ENCODE peak calls at places on chromosomes 4 and X, in ten cellular contexts. I is Peyer's patch, G is lower leg skin, Z is breast epithelium, Q is sigmoid colon, J is HCT116, U is IMR-90, A is heart left ventricle, Y is A549, X is upper lobe of left lung. R is an unnamed sample.

GRCh38 chr4:121270384-121270783 is 106.3 kb upstream of the TNIP3 start:
- DNase-seq in G (no peak), U (no peak), A (no peak), I (no peak), Z (no peak), X (no peak), Y (no peak), J (no peak), Q (no peak), R (no peak)

GRCh38 chr4:55033296-55033695 is 92.1 kb downstream of the KDR start:
- DNase-seq in Z (no peak), A (no peak), Q (no peak), G (no peak), J (no peak), X (no peak), Y (no peak), I (no peak), U (no peak), R (no peak)

GRCh38 chr4:95141376-95141775 is 383.6 kb downstream of the BMPR1B start:
- DNase-seq in U (no peak), I (no peak), X (no peak), Z (no peak), Q (no peak), Y (no peak), A (no peak), J (no peak), G (no peak), R (no peak)

GRCh38 chr4:10157478-10158354 is 41.1 kb upstream of the WDR1 start:
- DNase-seq in J (peak), I (peak), Z (peak), U (peak), X (peak), G (peak), A (peak), Y (peak), Q (peak), R (peak)

GRCh38 chrX:44904542-44905115 is 31.6 kb downstream of the KDM6A start:
- DNase-seq in X (no peak), Y (no peak), Q (no peak), J (no peak), U (no peak), G (no peak), I (no peak), Z (no peak), A (no peak), R (no peak)

GRCh38 chr4:136967069-136967468 is 565.2 kb downstream of the PCDH18 start:
- DNase-seq in U (no peak), G (no peak), J (no peak), Y (no peak), Z (no peak), I (no peak), A (no peak), Q (no peak), X (no peak), R (no peak)

GRCh38 chr4:125789018-125789417 is 474.3 kb downstream of the FAT4 start:
- DNase-seq in Z (no peak), J (no peak), X (no peak), I (no peak), Q (no peak), Y (no peak), U (peak), G (no peak), A (no peak), R (no peak)

GRCh38 chr4:107453231-107453630 is 266.8 kb downstream of the PAPSS1 start:
- DNase-seq in U (no peak), I (no peak), A (no peak), X (no peak), J (no peak), Y (no peak), Q (no peak), G (no peak), Z (no peak), R (no peak)

GRCh38 chr4:145440292-145441007 is 41.2 kb upstream of the SMAD1 start:
- DNase-seq in Y (no peak), Z (no peak), Q (no peak), I (no peak), G (no peak), J (no peak), A (no peak), X (no peak), U (no peak), R (no peak)

GRCh38 chr4:24914460-24914859 is 1.6 kb upstream of the CCDC149 start:
- DNase-seq in Z (no peak), Q (no peak), I (no peak), G (peak), J (no peak), U (no peak), Y (no peak), X (no peak), A (no peak), R (no peak)

GRCh38 chrX:32010157-32010656 is 938.4 kb upstream of the FTHL17 start:
- DNase-seq in Q (no peak), I (no peak), G (no peak), A (no peak), U (no peak), J (no peak), Z (no peak), Y (no peak), X (no peak), R (no peak)

GRCh38 chr4:143025111-143025704 is 159.5 kb upstream of the USP38 start:
- DNase-seq in U (peak), Z (no peak), X (peak), Q (no peak), Y (no peak), I (no peak), J (peak), A (no peak), G (no peak), R (no peak)

GRCh38 chr4:101198741-101199339 is 148.5 kb downstream of the PPP3CA start:
- DNase-seq in Q (no peak), I (no peak), A (no peak), X (no peak), U (no peak), J (no peak), Y (no peak), G (no peak), Z (no peak), R (no peak)

GRCh38 chrX:103734125-103734760 is 23.5 kb downstream of the TMEM31 start:
- DNase-seq in U (peak), G (no peak), Z (no peak), J (no peak), X (no peak), Q (no peak), A (no peak), Y (no peak), I (no peak), R (no peak)

GRCh38 chrX:75522565-75523411 is at the start of gene ZDHHC15:
- DNase-seq in Y (no peak), Z (no peak), U (no peak), A (peak), I (no peak), Q (peak), J (no peak), X (peak), G (peak), R (peak)

GRCh38 chr4:145619639-145619996 is 433 bp downstream of the MMAA start:
- DNase-seq in Q (peak), X (peak), J (peak), Y (peak), U (peak), Z (peak), G (peak), I (peak), A (peak), R (no peak)

GRCh38 chr4:74364649-74365491 is at the start of gene EREG:
- DNase-seq in Z (no peak), A (peak), U (peak), Q (peak), G (peak), Y (peak), J (peak), I (no peak), X (peak), R (no peak)

GRCh38 chrX:39242187-39242586 is 440.9 kb downstream of the MID1IP1 start:
- DNase-seq in Q (no peak), Y (peak), U (no peak), G (no peak), I (no peak), Z (no peak), J (peak), A (peak), X (peak), R (no peak)

GRCh38 chrX:31038585-31039326 is 33.1 kb downstream of the FTHL17 start:
- DNase-seq in X (no peak), Z (no peak), Q (no peak), J (no peak), G (no peak), Y (peak), U (peak), I (peak), A (peak), R (peak)

GRCh38 chrX:44305921-44306320 is 37.6 kb downstream of the EFHC2 start:
- DNase-seq in Y (no peak), A (no peak), G (no peak), Z (no peak), J (no peak), I (no peak), U (no peak), X (no peak), Q (no peak), R (no peak)

GRCh38 chr4:78439328-78439727 is 112.2 kb upstream of the ANXA3 start:
- DNase-seq in A (no peak), J (no peak), X (no peak), G (no peak), Y (no peak), I (no peak), Q (no peak), U (no peak), Z (no peak), R (no peak)

GRCh38 chr4:4326136-4326535 is 36.1 kb downstream of the ZBTB49 start:
- DNase-seq in I (peak), A (no peak), G (peak), X (peak), Y (no peak), J (no peak), U (no peak), Q (peak), Z (no peak), R (no peak)

GRCh38 chr4:3276961-3277360 is 15.9 kb upstream of the RGS12 start:
- DNase-seq in Q (no peak), I (no peak), X (peak), U (peak), Z (peak), A (no peak), Y (no peak), J (no peak), G (peak), R (no peak)

GRCh38 chr4:26936284-26937065 is 75.8 kb downstream of the STIM2 start:
- DNase-seq in A (no peak), Y (no peak), Z (no peak), U (peak), J (no peak), X (no peak), G (no peak), I (no peak), Q (no peak), R (no peak)

GRCh38 chrX:7117587-7117986 is 29.9 kb upstream of the STS start:
- DNase-seq in G (no peak), Q (no peak), A (no peak), Z (no peak), I (no peak), X (no peak), J (no peak), U (no peak), Y (no peak), R (no peak)

GRCh38 chr4:41050840-41051775 is 163.2 kb downstream of the APBB2 start:
- DNase-seq in J (no peak), Y (no peak), Z (no peak), U (no peak), G (no peak), X (no peak), A (peak), I (no peak), Q (no peak), R (no peak)

GRCh38 chr4:8641256-8641655 is 48.7 kb downstream of the CPZ start:
- DNase-seq in X (no peak), Y (no peak), G (peak), J (no peak), Z (no peak), A (no peak), I (no peak), Q (peak), U (no peak), R (no peak)

GRCh38 chrX:78619829-78620228 is 39.3 kb downstream of the RTL3 start:
- DNase-seq in U (no peak), Q (no peak), X (peak), Y (no peak), G (no peak), Z (no peak), I (no peak), J (no peak), A (peak), R (peak)

GRCh38 chr4:140252144-140252741 is 98.3 kb upstream of the MAML3 start:
- DNase-seq in G (no peak), A (no peak), J (no peak), Z (peak), U (no peak), X (peak), Y (peak), Q (peak), I (no peak), R (no peak)

GRCh38 chr4:41160010-41160789 is 54.1 kb downstream of the APBB2 start:
- DNase-seq in G (no peak), Y (peak), J (peak), Q (no peak), U (peak), A (no peak), I (no peak), X (no peak), Z (no peak), R (no peak)

GRCh38 chr4:102037566-102037965 is 247.0 kb downstream of the BANK1 start:
- DNase-seq in Q (no peak), X (no peak), G (no peak), J (no peak), A (no peak), I (no peak), Y (no peak), Z (no peak), U (no peak), R (no peak)

GRCh38 chrX:35858916-35859315 is 60.6 kb upstream of the CFAP47 start:
- DNase-seq in X (no peak), G (no peak), U (no peak), A (no peak), Y (no peak), J (no peak), I (no peak), Q (no peak), Z (no peak), R (no peak)

GRCh38 chr4:168475745-168476144 is 4.5 kb downstream of the DDX60L start:
- DNase-seq in A (no peak), U (no peak), I (no peak), Z (no peak), X (no peak), Y (no peak), G (no peak), Q (no peak), J (no peak), R (no peak)

GRCh38 chr4:10182446-10183424 is 66.1 kb upstream of the WDR1 start:
- DNase-seq in A (no peak), J (no peak), Y (no peak), I (no peak), G (no peak), X (no peak), Z (no peak), U (no peak), Q (no peak), R (no peak)

GRCh38 chr4:22237846-22238513 is 277.9 kb downstream of the ADGRA3 start:
- DNase-seq in Y (no peak), Q (no peak), G (no peak), A (no peak), Z (no peak), J (no peak), U (no peak), I (no peak), X (no peak), R (no peak)

GRCh38 chrX:10052906-10053625 is 85.9 kb downstream of the CLDN34 start:
- DNase-seq in Z (no peak), Y (no peak), I (no peak), G (peak), X (no peak), J (no peak), Q (no peak), A (peak), U (no peak), R (no peak)

GRCh38 chr4:94889961-94890360 is 132.2 kb downstream of the BMPR1B start:
- DNase-seq in Y (no peak), Q (no peak), I (no peak), U (peak), Z (peak), A (no peak), J (no peak), G (no peak), X (no peak), R (no peak)

GRCh38 chrX:155535866-155536265 is 76.9 kb downstream of the TMLHE start:
- DNase-seq in A (no peak), Y (no peak), I (no peak), X (no peak), U (peak), Q (no peak), Z (no peak), G (no peak), J (no peak), R (no peak)

GRCh38 chr4:80065601-80066000 is 7.4 kb downstream of the ANTXR2 start:
- DNase-seq in G (no peak), J (no peak), U (no peak), Q (no peak), Y (no peak), X (no peak), Z (no peak), I (no peak), A (no peak), R (no peak)
- H3K4me3 ChIP-seq in G (no peak), J (no peak), U (no peak), Q (no peak), Y (no peak), X (no peak), Z (no peak), I (no peak), A (no peak), R (no peak)

GRCh38 chr4:179472164-179472563 is 2029.9 kb upstream of the AGA start:
- DNase-seq in J (no peak), G (no peak), X (no peak), Z (no peak), Y (no peak), U (no peak), A (no peak), Q (no peak), I (no peak), R (no peak)
- TF ChIP-seq POLR2A in J (no peak), G (no peak), X (no peak), Z (no peak), Y (no peak), U (no peak), A (no peak), Q (no peak), I (no peak), R (no peak)

DNA sequence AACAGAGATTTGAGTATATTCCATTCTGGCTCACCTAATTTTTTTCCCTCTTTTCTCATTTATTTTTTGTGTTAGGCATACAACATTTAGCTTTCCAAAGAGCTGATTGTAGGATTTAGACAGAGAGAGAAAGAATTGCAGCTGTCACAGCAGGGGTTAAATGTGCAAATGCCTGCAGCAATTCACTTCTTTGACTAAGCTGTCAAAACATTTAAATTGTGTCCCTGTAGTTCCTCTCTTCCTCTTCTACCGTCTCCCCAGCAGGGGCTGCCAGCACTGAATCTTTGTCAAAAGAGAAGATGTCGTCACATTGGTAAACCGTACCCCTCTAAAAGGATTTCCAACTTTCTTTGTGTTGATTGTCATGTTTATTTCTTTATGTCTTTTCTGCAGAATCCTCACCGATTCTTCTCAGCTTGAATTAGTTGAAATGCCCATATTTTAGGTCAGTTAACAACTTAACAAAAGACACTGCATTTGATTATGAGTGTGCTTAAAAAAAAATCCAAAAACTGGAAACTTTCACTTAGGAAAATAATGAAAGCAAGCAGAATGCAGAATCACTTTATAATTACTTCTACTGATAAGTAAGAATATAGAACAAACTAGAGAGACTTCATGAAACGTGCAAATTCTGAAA is 111.1 kb upstream of the PTPN13 start:
- DNase-seq in U (no peak), Z (no peak), X (no peak), A (no peak), I (no peak), Y (no peak), J (no peak), Q (no peak), G (no peak), R (no peak)
- TF ChIP-seq CTCF in U (peak), Z (no peak), X (no peak), A (no peak), I (no peak), Y (no peak), J (peak), Q (no peak), G (no peak), R (peak)

DNA sequence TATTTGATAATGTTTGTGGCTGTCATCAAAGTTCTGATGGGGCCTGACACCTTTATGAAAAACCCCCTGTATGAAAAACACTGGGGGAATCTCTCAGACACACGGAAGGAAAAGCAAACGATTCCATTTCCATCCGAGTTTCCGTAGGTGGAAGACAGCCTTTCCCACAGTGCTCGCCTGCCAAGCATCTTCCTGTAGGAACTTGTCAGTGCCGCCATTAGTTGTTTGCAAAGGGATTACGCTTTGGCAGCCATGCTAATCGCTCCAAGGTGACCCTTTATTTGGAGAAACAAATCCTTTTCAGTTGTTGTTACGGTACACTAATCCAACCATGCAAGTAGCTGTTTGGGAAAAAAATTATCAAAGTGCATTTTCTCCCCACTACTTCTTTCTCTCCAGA is 44.4 kb upstream of the STOX2 start:
- DNase-seq in I (no peak), Z (peak), Q (no peak), Y (no peak), A (no peak), U (no peak), J (no peak), X (no peak), G (no peak), R (no peak)
- H3K4me3 ChIP-seq in I (no peak), Z (peak), Q (no peak), Y (no peak), A (no peak), U (no peak), J (no peak), X (no peak), G (no peak), R (no peak)

GRCh38 chr4:84966382-84967291 is at the start of gene WDFY3:
- DNase-seq in J (peak), U (peak), Q (peak), G (peak), Y (peak), Z (peak), I (peak), A (peak), X (peak), R (peak)
- TF ChIP-seq POLR2A in J (peak), U (peak), Q (peak), G (peak), Y (peak), Z (peak), I (peak), A (peak), X (peak), R (peak)

R was measured in tibial nerve.